ENCODE peak calls at places on chromosomes 6 and 20, in seven cellular contexts. One of them, this sample, is unnamed. For H3K36me3, the result is how much of the 10 kb centered on the place peaks cover.

GRCh38 chr20:22403860-22404608 is 180.3 kb downstream of the FOXA2 start:
- DNase-seq in neural progenitor cell: peak
- DNase-seq in right lobe of liver: no peak
- DNase-seq in colonic mucosa: peak
- DNase-seq in Peyer's patch: no peak
- DNase-seq in upper lobe of right lung: no peak
- DNase-seq in ovary: no peak
- DNase-seq in this sample: no peak

GRCh38 chr6:14661188-14661587 is 543.6 kb downstream of the CD83 start:
- DNase-seq in ovary: no peak
- DNase-seq in neural progenitor cell: no peak
- DNase-seq in right lobe of liver: no peak
- DNase-seq in colonic mucosa: no peak
- DNase-seq in Peyer's patch: peak
- DNase-seq in upper lobe of right lung: no peak
- DNase-seq in this sample: no peak

GRCh38 chr6:74946961-74947360 is 258.9 kb downstream of the COL12A1 start:
- DNase-seq in neural progenitor cell: no peak
- DNase-seq in Peyer's patch: no peak
- DNase-seq in right lobe of liver: no peak
- DNase-seq in ovary: no peak
- DNase-seq in upper lobe of right lung: no peak
- DNase-seq in colonic mucosa: no peak
- DNase-seq in this sample: peak

GRCh38 chr20:64232794-64233193 is 22.8 kb upstream of the PCMTD2 start:
- DNase-seq in ovary: no peak
- DNase-seq in upper lobe of right lung: peak
- DNase-seq in Peyer's patch: no peak
- DNase-seq in neural progenitor cell: no peak
- DNase-seq in colonic mucosa: no peak
- DNase-seq in right lobe of liver: peak
- DNase-seq in this sample: no peak

GRCh38 chr20:61125076-61125475 is 127.0 kb upstream of the CDH4 start:
- DNase-seq in colonic mucosa: no peak
- DNase-seq in ovary: no peak
- DNase-seq in right lobe of liver: no peak
- DNase-seq in upper lobe of right lung: peak
- DNase-seq in Peyer's patch: no peak
- DNase-seq in neural progenitor cell: no peak
- DNase-seq in this sample: no peak

GRCh38 chr6:146289816-146290588 is 253.6 kb upstream of the RAB32 start:
- DNase-seq in ovary: no peak
- DNase-seq in colonic mucosa: no peak
- DNase-seq in neural progenitor cell: no peak
- DNase-seq in Peyer's patch: no peak
- DNase-seq in right lobe of liver: no peak
- DNase-seq in upper lobe of right lung: no peak
- DNase-seq in this sample: peak

GRCh38 chr6:131183427-131184095 is 48.3 kb downstream of the AKAP7 start:
- DNase-seq in colonic mucosa: no peak
- DNase-seq in ovary: no peak
- DNase-seq in upper lobe of right lung: no peak
- DNase-seq in Peyer's patch: no peak
- DNase-seq in neural progenitor cell: no peak
- DNase-seq in right lobe of liver: no peak
- DNase-seq in this sample: no peak

GRCh38 chr6:92231220-92231701 is 1188.1 kb downstream of the EPHA7 start:
- DNase-seq in neural progenitor cell: peak
- DNase-seq in Peyer's patch: no peak
- DNase-seq in upper lobe of right lung: no peak
- DNase-seq in ovary: no peak
- DNase-seq in right lobe of liver: no peak
- DNase-seq in colonic mucosa: no peak
- DNase-seq in this sample: no peak

GRCh38 chr6:157790548-157791160 is 32.4 kb upstream of the SNX9 start:
- DNase-seq in neural progenitor cell: no peak
- DNase-seq in Peyer's patch: no peak
- DNase-seq in upper lobe of right lung: no peak
- DNase-seq in colonic mucosa: no peak
- DNase-seq in ovary: no peak
- DNase-seq in right lobe of liver: no peak
- DNase-seq in this sample: no peak

GRCh38 chr20:18906046-18906445 is 92.5 kb downstream of the SCP2D1 start:
- DNase-seq in colonic mucosa: no peak
- DNase-seq in neural progenitor cell: no peak
- DNase-seq in Peyer's patch: no peak
- DNase-seq in ovary: no peak
- DNase-seq in right lobe of liver: no peak
- DNase-seq in upper lobe of right lung: no peak
- DNase-seq in this sample: no peak

GRCh38 chr6:156809034-156809433 is 31.9 kb downstream of the ARID1B start:
- DNase-seq in upper lobe of right lung: no peak
- DNase-seq in neural progenitor cell: no peak
- DNase-seq in ovary: no peak
- DNase-seq in Peyer's patch: peak
- DNase-seq in right lobe of liver: no peak
- DNase-seq in colonic mucosa: no peak
- DNase-seq in this sample: no peak

GRCh38 chr6:139801571-139802321 is 427.3 kb upstream of the CITED2 start:
- DNase-seq in ovary: no peak
- DNase-seq in upper lobe of right lung: no peak
- DNase-seq in right lobe of liver: no peak
- DNase-seq in Peyer's patch: no peak
- DNase-seq in colonic mucosa: no peak
- DNase-seq in neural progenitor cell: peak
- DNase-seq in this sample: peak

GRCh38 chr6:34490390-34491090 is 24.7 kb downstream of the PACSIN1 start:
- DNase-seq in Peyer's patch: no peak
- DNase-seq in colonic mucosa: no peak
- DNase-seq in upper lobe of right lung: peak
- DNase-seq in right lobe of liver: no peak
- DNase-seq in ovary: no peak
- DNase-seq in neural progenitor cell: no peak
- DNase-seq in this sample: no peak

GRCh38 chr6:68915591-68915990 is 280.5 kb downstream of the ADGRB3 start:
- DNase-seq in neural progenitor cell: no peak
- DNase-seq in right lobe of liver: no peak
- DNase-seq in ovary: no peak
- DNase-seq in Peyer's patch: no peak
- DNase-seq in upper lobe of right lung: no peak
- DNase-seq in colonic mucosa: no peak
- DNase-seq in this sample: no peak

GRCh38 chr6:68975064-68975463 is 340.0 kb downstream of the ADGRB3 start:
- DNase-seq in Peyer's patch: no peak
- DNase-seq in upper lobe of right lung: no peak
- DNase-seq in neural progenitor cell: peak
- DNase-seq in right lobe of liver: no peak
- DNase-seq in colonic mucosa: no peak
- DNase-seq in ovary: no peak
- DNase-seq in this sample: peak

GRCh38 chr6:43622541-43622940 is 6.5 kb downstream of the GTPBP2 start:
- DNase-seq in neural progenitor cell: no peak
- DNase-seq in colonic mucosa: no peak
- DNase-seq in upper lobe of right lung: no peak
- DNase-seq in right lobe of liver: no peak
- DNase-seq in Peyer's patch: no peak
- DNase-seq in ovary: no peak
- DNase-seq in this sample: no peak

GRCh38 chr6:33446356-33446755 is 8.0 kb upstream of the ZBTB9 start:
- DNase-seq in colonic mucosa: no peak
- DNase-seq in ovary: no peak
- DNase-seq in upper lobe of right lung: no peak
- DNase-seq in Peyer's patch: no peak
- DNase-seq in right lobe of liver: no peak
- DNase-seq in neural progenitor cell: no peak
- DNase-seq in this sample: no peak

GRCh38 chr20:44586289-44586911 is 4.0 kb downstream of the PKIG start:
- DNase-seq in upper lobe of right lung: no peak
- DNase-seq in neural progenitor cell: no peak
- DNase-seq in right lobe of liver: no peak
- DNase-seq in colonic mucosa: no peak
- DNase-seq in ovary: no peak
- DNase-seq in Peyer's patch: peak
- DNase-seq in this sample: no peak

GRCh38 chr20:9068232-9068781 is 580 bp upstream of the PLCB4 start:
- DNase-seq in upper lobe of right lung: peak
- DNase-seq in right lobe of liver: no peak
- DNase-seq in colonic mucosa: peak
- DNase-seq in neural progenitor cell: peak
- DNase-seq in ovary: peak
- DNase-seq in Peyer's patch: no peak
- DNase-seq in this sample: no peak

GRCh38 chr6:12602342-12602741 is 114.2 kb upstream of the PHACTR1 start:
- DNase-seq in upper lobe of right lung: no peak
- DNase-seq in right lobe of liver: no peak
- DNase-seq in neural progenitor cell: no peak
- DNase-seq in Peyer's patch: no peak
- DNase-seq in ovary: no peak
- DNase-seq in colonic mucosa: no peak
- DNase-seq in this sample: no peak

DNA sequence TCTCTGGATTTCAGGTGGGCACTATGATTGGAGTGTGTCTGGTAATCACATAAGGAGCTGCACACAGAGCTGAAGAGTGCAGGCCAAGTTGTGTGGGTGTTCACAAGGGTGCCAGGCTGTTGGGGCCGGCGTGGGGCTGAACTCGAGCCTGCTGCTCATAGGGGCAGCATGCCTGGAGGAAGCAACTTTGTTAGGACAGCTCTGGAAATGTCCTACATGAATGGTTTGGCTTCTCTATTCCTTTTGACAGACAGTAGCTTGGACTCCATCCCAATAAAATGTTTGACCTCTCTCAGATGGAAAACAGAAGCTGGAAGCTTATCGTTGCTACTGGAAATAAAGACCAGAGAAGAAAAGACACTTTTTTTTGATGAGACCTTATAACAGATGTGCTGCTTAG is 80.5 kb upstream of the EEF1E1 start:
- DNase-seq in colonic mucosa: no peak
- DNase-seq in right lobe of liver: no peak
- DNase-seq in upper lobe of right lung: no peak
- DNase-seq in Peyer's patch: no peak
- DNase-seq in ovary: no peak
- DNase-seq in neural progenitor cell: no peak
- DNase-seq in this sample: no peak
- H3K36me3 ChIP-seq in colonic mucosa: under half
- H3K36me3 ChIP-seq in right lobe of liver: under half
- H3K36me3 ChIP-seq in upper lobe of right lung: under half
- H3K36me3 ChIP-seq in Peyer's patch: under half
- H3K36me3 ChIP-seq in ovary: under half
- H3K36me3 ChIP-seq in neural progenitor cell: under half
- H3K36me3 ChIP-seq in this sample: under half

DNA sequence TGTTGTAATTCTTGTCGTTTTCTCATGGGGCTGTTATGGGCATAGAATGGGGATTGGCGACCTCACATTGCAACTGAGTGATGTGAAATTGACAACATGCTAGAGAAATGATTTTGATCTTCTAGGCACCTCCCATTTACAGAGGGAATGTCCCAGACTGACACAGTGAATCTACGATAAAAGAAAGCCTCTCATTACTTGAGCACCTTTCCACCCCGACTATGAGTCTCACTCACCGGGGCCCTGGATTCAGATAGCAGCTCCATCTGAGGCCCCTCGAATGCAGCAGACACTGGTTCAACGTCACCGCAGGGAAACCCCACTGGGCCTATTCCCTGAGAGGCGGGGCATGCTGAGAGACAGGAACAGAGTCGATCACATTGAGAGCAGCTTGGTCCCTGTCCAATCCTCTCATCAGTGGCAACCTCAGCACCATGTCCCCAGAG is 49.1 kb downstream of the NFATC2 start:
- DNase-seq in colonic mucosa: no peak
- DNase-seq in upper lobe of right lung: no peak
- DNase-seq in ovary: no peak
- DNase-seq in right lobe of liver: no peak
- DNase-seq in neural progenitor cell: no peak
- DNase-seq in Peyer's patch: no peak
- DNase-seq in this sample: no peak
- H3K27ac ChIP-seq in colonic mucosa: no peak
- H3K27ac ChIP-seq in upper lobe of right lung: no peak
- H3K27ac ChIP-seq in ovary: no peak
- H3K27ac ChIP-seq in right lobe of liver: no peak
- H3K27ac ChIP-seq in neural progenitor cell: no peak
- H3K27ac ChIP-seq in Peyer's patch: no peak
- H3K27ac ChIP-seq in this sample: no peak

DNA sequence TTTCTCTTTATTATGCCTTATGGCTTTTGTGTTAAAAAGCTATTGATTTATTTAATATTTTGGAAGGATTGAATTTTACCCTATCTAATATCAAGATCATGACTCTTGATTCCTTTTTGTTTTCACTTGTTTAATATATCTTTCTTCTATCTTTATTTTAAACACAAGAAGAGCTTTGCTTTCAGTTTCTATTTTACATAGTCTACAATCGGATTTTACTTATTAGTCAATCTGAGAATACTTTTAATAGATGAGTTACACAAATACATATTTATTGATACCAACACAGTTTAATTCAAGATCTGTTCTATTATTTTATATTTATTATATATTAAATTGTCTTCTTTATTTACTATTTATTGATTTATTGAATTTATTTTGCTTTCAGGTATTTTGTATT is 218.8 kb downstream of the ESR1 start:
- DNase-seq in neural progenitor cell: no peak
- DNase-seq in upper lobe of right lung: no peak
- DNase-seq in ovary: no peak
- DNase-seq in colonic mucosa: no peak
- DNase-seq in right lobe of liver: no peak
- DNase-seq in Peyer's patch: no peak
- DNase-seq in this sample: no peak
- H3K4me3 ChIP-seq in neural progenitor cell: no peak
- H3K4me3 ChIP-seq in upper lobe of right lung: no peak
- H3K4me3 ChIP-seq in ovary: no peak
- H3K4me3 ChIP-seq in colonic mucosa: no peak
- H3K4me3 ChIP-seq in right lobe of liver: no peak
- H3K4me3 ChIP-seq in Peyer's patch: no peak
- H3K4me3 ChIP-seq in this sample: no peak

GRCh38 chr6:137211910-137212309 is 7.3 kb downstream of the IFNGR1 start:
- DNase-seq in ovary: no peak
- DNase-seq in Peyer's patch: no peak
- DNase-seq in right lobe of liver: no peak
- DNase-seq in upper lobe of right lung: no peak
- DNase-seq in colonic mucosa: no peak
- DNase-seq in neural progenitor cell: no peak
- DNase-seq in this sample: no peak

GRCh38 chr6:137213331-137213740 is 5.8 kb downstream of the IFNGR1 start:
- DNase-seq in upper lobe of right lung: no peak
- DNase-seq in right lobe of liver: no peak
- DNase-seq in Peyer's patch: no peak
- DNase-seq in ovary: no peak
- DNase-seq in colonic mucosa: no peak
- DNase-seq in neural progenitor cell: no peak
- DNase-seq in this sample: no peak

GRCh38 chr6:137208279-137208678 is 10.9 kb downstream of the IFNGR1 start:
- DNase-seq in upper lobe of right lung: no peak
- DNase-seq in neural progenitor cell: no peak
- DNase-seq in ovary: no peak
- DNase-seq in colonic mucosa: no peak
- DNase-seq in right lobe of liver: no peak
- DNase-seq in Peyer's patch: no peak
- DNase-seq in this sample: no peak

GRCh38 chr6:137213813-137214212 is 5.4 kb downstream of the IFNGR1 start:
- DNase-seq in neural progenitor cell: no peak
- DNase-seq in upper lobe of right lung: no peak
- DNase-seq in Peyer's patch: no peak
- DNase-seq in colonic mucosa: no peak
- DNase-seq in ovary: no peak
- DNase-seq in right lobe of liver: no peak
- DNase-seq in this sample: no peak

GRCh38 chr6:137210903-137211302 is 8.3 kb downstream of the IFNGR1 start:
- DNase-seq in Peyer's patch: no peak
- DNase-seq in upper lobe of right lung: no peak
- DNase-seq in ovary: no peak
- DNase-seq in neural progenitor cell: no peak
- DNase-seq in right lobe of liver: no peak
- DNase-seq in colonic mucosa: no peak
- DNase-seq in this sample: no peak
- H3K36me3 ChIP-seq in Peyer's patch: under half
- H3K36me3 ChIP-seq in upper lobe of right lung: under half
- H3K36me3 ChIP-seq in ovary: under half
- H3K36me3 ChIP-seq in neural progenitor cell: under half
- H3K36me3 ChIP-seq in right lobe of liver: under half
- H3K36me3 ChIP-seq in colonic mucosa: under half
- H3K36me3 ChIP-seq in this sample: under half